ENCODE peak calls at places on chromosomes 12 and 14, in five cellular contexts. Y, W, L, S and C are unnamed samples.

GRCh38 chr12:108701779-108702435 is 29.4 kb downstream of the CORO1C start:
- DNase-seq in Y (peak; percentile 64), S (no peak), W (no peak), L (no peak), C (no peak)

GRCh38 chr12:2640281-2640680 is 154.5 kb upstream of the FKBP4 start:
- DNase-seq in W (no peak), L (no peak), Y (no peak), S (peak; percentile 5), C (peak; percentile 24)

GRCh38 chr14:86057018-86057667 is 527.2 kb downstream of the FLRT2 start:
- DNase-seq in Y (peak; percentile 36), W (peak; percentile 6), L (no peak), S (no peak), C (no peak)

GRCh38 chr12:12642916-12643315 is 31.2 kb downstream of the CREBL2 start:
- DNase-seq in L (no peak), S (no peak), Y (no peak), W (no peak), C (no peak)

GRCh38 chr12:110557300-110557699 is 25.8 kb downstream of the PPTC7 start:
- DNase-seq in L (no peak), S (no peak), W (no peak), Y (no peak), C (no peak)

GRCh38 chr12:92550234-92550633 is 152.6 kb upstream of the PLEKHG7 start:
- DNase-seq in W (no peak), Y (no peak), S (no peak), L (no peak), C (no peak)

GRCh38 chr12:13288937-13289643 is 92.6 kb downstream of the EMP1 start:
- DNase-seq in S (no peak), Y (no peak), W (no peak), L (no peak), C (no peak)

GRCh38 chr12:77728018-77728417 is 102.7 kb upstream of the NAV3 start:
- DNase-seq in Y (no peak), L (no peak), S (no peak), W (no peak), C (no peak)

GRCh38 chr12:87930033-87930432 is 99.2 kb downstream of the C12orf50 start:
- DNase-seq in S (no peak), W (no peak), L (no peak), Y (no peak), C (no peak)

GRCh38 chr14:70188608-70189540 is at the start of gene SLC8A3:
- DNase-seq in W (no peak), L (no peak), Y (peak; percentile 35), S (no peak), C (no peak)

GRCh38 chr12:94100254-94100653 is 48.1 kb upstream of the PLXNC1 start:
- DNase-seq in Y (peak; percentile 48), W (no peak), L (no peak), S (no peak), C (no peak)

GRCh38 chr12:103632554-103633216 is 45.6 kb downstream of the STAB2 start:
- DNase-seq in S (peak; percentile 72), W (peak; percentile 66), L (peak; percentile 57), Y (peak; percentile 64), C (no peak)

GRCh38 chr14:96576937-96577336 is 74.8 kb downstream of the PAPOLA start:
- DNase-seq in Y (no peak), L (no peak), W (peak; percentile 10), S (no peak), C (no peak)

GRCh38 chr14:104887623-104888488 is 22.8 kb downstream of the CEP170B start:
- DNase-seq in W (no peak), S (no peak), Y (no peak), L (no peak), C (peak; percentile 46)

GRCh38 chr14:65704850-65705249 is 292.3 kb downstream of the FUT8 start:
- DNase-seq in L (no peak), S (no peak), Y (no peak), W (no peak), C (no peak)

GRCh38 chr12:102702447-102703114 is 214.5 kb downstream of the PAH start:
- DNase-seq in S (peak; percentile 29), W (peak; percentile 54), L (peak; percentile 36), Y (peak; percentile 24), C (no peak)

GRCh38 chr12:6178981-6179761 is 21.0 kb upstream of the CD9 start:
- DNase-seq in Y (peak; percentile 70), S (no peak), L (no peak), W (peak; percentile 63), C (no peak)

GRCh38 chr14:100738269-100738691 is 11.6 kb downstream of the DLK1 start:
- DNase-seq in Y (no peak), S (no peak), W (no peak), L (no peak), C (no peak)

GRCh38 chr14:102318781-102319276 is 717 bp upstream of the ZNF839 start:
- DNase-seq in W (no peak), S (peak; percentile 21), Y (no peak), L (no peak), C (peak; percentile 29)

GRCh38 chr14:100370003-100370402 is 46.9 kb downstream of the SLC25A47 start:
- DNase-seq in Y (no peak), W (no peak), L (no peak), S (no peak), C (no peak)

GRCh38 chr14:99729991-99730875 is 46.1 kb downstream of the CYP46A1 start:
- DNase-seq in W (peak; percentile 93), S (peak; percentile 68), L (no peak), Y (peak; percentile 58), C (peak; percentile 64)

GRCh38 chr12:131620946-131621681 is 89.8 kb upstream of the SFSWAP start:
- DNase-seq in Y (no peak), W (no peak), L (no peak), S (no peak), C (no peak)

GRCh38 chr12:78167510-78167909 is 336.8 kb downstream of the NAV3 start:
- DNase-seq in L (no peak), W (no peak), Y (no peak), S (no peak), C (no peak)

GRCh38 chr12:27869567-27869966 is 89.5 kb upstream of the MANSC4 start:
- DNase-seq in W (no peak), Y (no peak), L (no peak), S (no peak), C (no peak)

GRCh38 chr12:113136990-113137511 is 1.5 kb upstream of the RASAL1 start:
- DNase-seq in S (peak; percentile 86), W (no peak), L (no peak), Y (no peak), C (no peak)

GRCh38 chr12:18629916-18630315 is 107.9 kb downstream of the PLCZ1 start:
- DNase-seq in Y (no peak), L (no peak), W (no peak), S (no peak), C (no peak)

GRCh38 chr12:61739925-61740324 is 520.3 kb upstream of the USP15 start:
- DNase-seq in S (no peak), W (no peak), L (no peak), Y (no peak), C (no peak)

GRCh38 chr12:85057370-85057963 is 21.3 kb downstream of the LRRIQ1 start:
- DNase-seq in Y (peak; percentile 58), W (peak; percentile 30), S (peak; percentile 15), L (peak; percentile 39), C (no peak)

GRCh38 chr12:6306151-6306550 is 4.3 kb upstream of the PLEKHG6 start:
- DNase-seq in W (no peak), S (no peak), L (no peak), Y (no peak), C (no peak)

GRCh38 chr12:23674064-23674463 is 275.4 kb downstream of the SOX5 start:
- DNase-seq in L (no peak), Y (no peak), W (no peak), S (no peak), C (no peak)

GRCh38 chr14:101928415-101928841 is 35.9 kb upstream of the DYNC1H1 start:
- DNase-seq in W (no peak), S (no peak), L (no peak), Y (no peak), C (no peak)

GRCh38 chr12:121283841-121284240 is 12.7 kb downstream of the CAMKK2 start:
- DNase-seq in W (no peak), L (no peak), Y (no peak), S (no peak), C (no peak)
- TF ChIP-seq POLR2AphosphoS5 in W (no peak), L (no peak), Y (no peak), S (no peak), C (no peak)

DNA sequence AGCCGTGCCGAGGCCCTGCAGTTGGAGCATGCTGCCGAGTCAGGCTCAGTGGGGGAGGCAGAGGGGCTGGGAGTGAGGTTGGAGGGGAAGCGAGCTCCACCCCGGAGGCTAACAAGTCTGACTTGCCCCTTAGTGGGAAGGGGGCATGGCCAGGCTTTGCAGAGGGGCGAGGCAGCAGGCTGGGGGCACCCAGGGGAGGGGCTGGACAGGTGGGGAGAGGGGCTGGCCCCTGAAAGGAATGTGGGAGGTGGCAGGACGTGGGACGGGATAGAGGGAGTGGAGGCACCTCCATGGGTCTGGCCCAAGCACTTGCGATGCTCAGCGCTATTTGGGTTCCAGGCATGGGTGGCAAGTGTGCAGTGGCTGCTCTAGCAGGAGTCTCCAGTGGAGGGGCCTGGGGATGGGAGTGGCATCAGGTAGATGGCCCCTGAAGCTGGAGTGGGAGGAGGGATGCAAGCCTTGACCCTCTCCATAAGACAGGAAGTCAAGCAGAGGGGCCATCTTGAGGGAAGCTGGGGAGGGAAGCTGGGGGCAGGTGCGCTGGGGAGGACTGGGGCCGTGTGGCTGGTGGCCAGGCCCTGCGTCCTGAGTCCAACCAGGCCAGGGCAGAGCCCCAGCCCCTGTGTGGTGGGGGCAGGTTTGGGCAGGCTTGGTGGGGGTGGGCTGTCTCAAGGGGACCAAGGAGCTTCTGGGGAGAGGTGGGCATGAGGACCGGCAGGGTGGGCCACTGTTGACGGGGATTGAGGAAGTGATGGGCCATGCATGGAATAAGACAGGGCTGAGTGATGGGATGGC is 2.6 kb downstream of the TRMT61A start:
- DNase-seq in S (no peak), L (no peak), Y (no peak), W (no peak), C (no peak)
- H3K4me1 ChIP-seq in S (peaks cover 35% of the 10 kb centered on the region), L (peaks cover 28% of the 10 kb centered on the region), Y (peaks cover 8% of the 10 kb centered on the region), W (peaks cover 39% of the 10 kb centered on the region), C (peaks cover 25% of the 10 kb centered on the region)

DNA sequence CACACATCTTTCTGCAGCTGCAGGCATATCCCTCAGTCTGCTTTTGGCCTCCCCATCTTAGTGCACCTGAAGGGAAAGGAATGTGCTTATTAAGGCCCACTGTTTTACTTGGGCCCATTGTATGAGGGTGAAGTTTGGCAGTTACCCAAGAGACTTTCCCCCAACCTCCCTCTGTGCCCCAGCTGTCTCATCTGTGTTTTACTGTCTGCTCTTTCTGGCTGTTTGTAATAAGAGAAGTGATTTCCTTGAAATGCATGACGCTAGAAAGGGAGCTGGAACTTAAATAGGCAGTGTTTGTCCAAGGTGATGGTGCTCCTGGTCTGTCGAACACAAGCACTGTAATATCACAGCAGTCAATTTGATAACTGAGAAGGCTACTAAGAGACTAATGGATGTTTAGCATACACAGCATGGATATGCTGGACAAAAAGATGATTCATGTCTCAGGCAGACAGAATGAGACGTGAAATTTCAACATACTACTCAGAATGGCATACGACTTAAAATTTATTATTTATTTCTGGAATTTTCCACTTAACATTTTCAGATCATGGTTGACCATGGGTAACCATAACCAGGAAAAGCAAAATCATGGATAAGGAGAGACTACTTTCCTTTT is 43.6 kb downstream of the FSCB start:
- DNase-seq in W (no peak), S (no peak), Y (no peak), L (no peak), C (no peak)
- TF ChIP-seq POLR2AphosphoS5 in W (no peak), S (no peak), Y (no peak), L (no peak), C (no peak)

GRCh38 chr12:124496584-124496983 is 70.8 kb downstream of the NCOR2 start:
- DNase-seq in L (no peak), S (no peak), Y (no peak), W (no peak), C (no peak)
- H3K4me1 ChIP-seq in L (peaks cover 27% of the 10 kb centered on the region), S (peaks cover 35% of the 10 kb centered on the region), Y (peaks cover 16% of the 10 kb centered on the region), W (peaks cover 27% of the 10 kb centered on the region), C (peaks cover 36% of the 10 kb centered on the region)